ENCODE peak calls at places on chromosomes 12 and 14, in seven cellular contexts. V is fibroblast of lung, M is IMR-90, F is endothelial cell of umbilical vein, R is A549, C is GM12878, G is neural progenitor cell. I is an unnamed sample. For H3K4me1, the result is how much of the 10 kb centered on the place peaks cover.

GRCh38 chr12:26821212-26821701 is 11.7 kb downstream of the ITPR2 start:
- DNase-seq in V (peak), M (peak), F (peak), R (no peak), C (no peak), G (no peak), I (no peak)

GRCh38 chr14:94050231-94050880 is 24.2 kb downstream of the OTUB2 start:
- DNase-seq in V (no peak), M (no peak), F (no peak), R (no peak), C (no peak), G (no peak), I (no peak)

GRCh38 chr14:104924421-104925213 is at the start of gene PLD4:
- DNase-seq in V (no peak), M (no peak), F (no peak), R (no peak), C (no peak), G (no peak), I (peak)

GRCh38 chr12:54404061-54405004 is 14.7 kb downstream of the ITGA5 start:
- DNase-seq in V (peak), M (peak), F (peak), R (no peak), C (no peak), G (peak), I (peak)

GRCh38 chr12:56206373-56207166 is 15.2 kb downstream of the RNF41 start:
- DNase-seq in V (peak), M (peak), F (peak), R (peak), C (no peak), G (peak), I (peak)

GRCh38 chr12:52148541-52149181 is 43.2 kb downstream of the KRT80 start:
- DNase-seq in V (no peak), M (no peak), F (no peak), R (peak), C (no peak), G (no peak), I (no peak)

GRCh38 chr12:8609061-8609570 is 3.5 kb downstream of the AICDA start:
- DNase-seq in V (peak), M (peak), F (peak), R (peak), C (no peak), G (peak), I (peak)

GRCh38 chr14:24958271-24958670 is 91.7 kb downstream of the STXBP6 start:
- DNase-seq in V (peak), M (no peak), F (no peak), R (no peak), C (no peak), G (no peak), I (no peak)

GRCh38 chr12:111570090-111570961 is 28.8 kb downstream of the ATXN2 start:
- DNase-seq in V (peak), M (peak), F (peak), R (peak), C (no peak), G (no peak), I (no peak)

GRCh38 chr12:108337235-108338223 is 1.6 kb downstream of the CMKLR1 start:
- DNase-seq in V (peak), M (peak), F (peak), R (peak), C (no peak), G (peak), I (peak)
- H3K27ac ChIP-seq in V (no peak), M (no peak), F (no peak), R (no peak), C (peak), G (no peak), I (no peak)

GRCh38 chr14:97704316-97704715 is 907.1 kb downstream of the VRK1 start:
- DNase-seq in V (no peak), M (no peak), F (no peak), R (no peak), C (no peak), G (no peak), I (no peak)
- H3K4me1 ChIP-seq in V (under half), M (under half), F (under half), R (under half), C (under half), G (under half), I (under half)

DNA sequence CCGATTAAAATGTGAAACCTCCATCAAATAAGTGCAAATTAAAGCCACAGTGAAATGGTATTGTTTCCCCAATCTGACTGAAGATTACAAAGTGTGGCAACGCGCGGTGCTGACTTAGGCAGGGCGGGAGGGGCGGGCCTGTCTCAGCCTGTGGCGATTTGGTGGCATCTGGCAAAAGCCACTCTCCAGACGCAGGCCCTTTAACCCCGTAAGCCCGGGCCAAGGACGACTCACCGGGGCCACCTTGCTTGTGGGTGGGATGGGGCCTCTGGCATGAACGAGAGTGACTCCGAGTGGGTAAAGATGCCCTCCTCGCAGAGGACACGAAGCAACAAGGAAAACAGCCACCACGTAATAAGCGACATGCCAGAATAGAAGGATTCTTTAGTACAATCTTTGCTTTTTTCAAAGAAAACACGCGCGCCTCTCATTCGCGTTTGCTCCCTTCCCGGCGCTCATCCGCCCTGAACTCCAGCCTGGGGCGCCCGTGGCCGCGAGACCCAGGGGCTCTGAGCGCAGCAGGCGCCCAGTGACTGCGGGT is 809 bp downstream of the DEGS2 start:
- DNase-seq in V (no peak), M (no peak), F (no peak), R (no peak), C (no peak), G (peak), I (no peak)
- H3K4me2 ChIP-seq in V (no peak), M (peak), F (peak), R (peak), C (peak), G (peak), I (no peak)

GRCh38 chr12:42585846-42586226 is 3.7 kb downstream of the PRICKLE1 start:
- DNase-seq in V (peak), M (no peak), F (peak), R (no peak), C (no peak), G (no peak), I (no peak)

GRCh38 chr12:42588308-42588836 is 1.2 kb downstream of the PRICKLE1 start:
- DNase-seq in V (no peak), M (peak), F (peak), R (no peak), C (no peak), G (no peak), I (no peak)

GRCh38 chr12:42588981-42589464 is 523 bp downstream of the PRICKLE1 start:
- DNase-seq in V (no peak), M (peak), F (peak), R (peak), C (no peak), G (peak), I (no peak)

GRCh38 chr12:42586268-42586667 is 3.3 kb downstream of the PRICKLE1 start:
- DNase-seq in V (no peak), M (no peak), F (peak), R (no peak), C (no peak), G (no peak), I (no peak)

DNA sequence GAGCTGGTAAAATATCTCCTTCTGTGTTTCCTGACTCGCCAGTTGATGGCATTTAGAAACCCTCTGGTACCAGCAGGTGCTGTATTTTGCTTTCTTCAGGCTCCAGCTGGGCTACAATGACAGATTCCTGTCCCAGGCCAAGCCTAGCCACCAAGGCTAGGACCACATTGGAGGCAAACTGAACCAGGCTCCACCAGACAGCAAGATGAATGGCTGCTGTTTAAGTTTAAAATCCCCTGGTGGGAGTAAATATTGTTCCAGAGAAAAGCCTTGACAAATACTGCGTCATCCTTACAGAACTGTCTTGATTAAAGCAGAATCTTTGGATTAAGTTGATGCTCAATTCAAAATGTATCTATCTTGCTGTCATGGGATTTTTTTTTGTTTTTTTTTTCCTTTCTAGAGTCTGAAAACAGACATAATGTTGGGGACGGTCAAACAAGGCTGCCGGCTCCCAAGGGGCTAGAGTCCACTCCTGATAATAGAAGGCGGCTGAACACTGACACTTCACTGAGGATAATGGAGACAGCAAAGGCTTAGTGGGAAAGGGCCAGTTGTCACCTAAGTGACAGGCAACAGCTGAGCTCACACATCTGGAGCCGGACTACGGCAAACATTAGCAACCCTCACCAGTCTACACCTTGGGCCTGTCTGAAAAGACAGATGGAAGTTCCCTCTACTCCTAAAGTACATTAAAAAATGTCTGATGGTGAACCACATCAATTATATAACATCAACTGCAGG is 1.8 kb downstream of the PRICKLE1 start:
- DNase-seq in V (no peak), M (peak), F (peak), R (no peak), C (no peak), G (no peak), I (no peak)
- H3K27ac ChIP-seq in V (no peak), M (no peak), F (peak), R (no peak), C (no peak), G (no peak), I (no peak)

GRCh38 chr12:65876898-65877721 is 52.8 kb downstream of the HMGA2 start:
- DNase-seq in V (peak), M (no peak), F (peak), R (no peak), C (no peak), G (peak), I (no peak)
- H3K4me1 ChIP-seq in V (under half), M (under half), F (half or more), R (under half), C (under half), G (under half), I (under half)

GRCh38 chr12:6372403-6373003 is 2.9 kb downstream of the SCNN1A start:
- DNase-seq in V (peak), M (peak), F (peak), R (peak), C (no peak), G (peak), I (no peak)
- H3K4me2 ChIP-seq in V (peak), M (peak), F (peak), R (peak), C (no peak), G (peak), I (no peak)

GRCh38 chr14:68239988-68240387 is 420.4 kb downstream of the RAD51B start:
- DNase-seq in V (peak), M (no peak), F (peak), R (no peak), C (no peak), G (no peak), I (no peak)

GRCh38 chr14:68241862-68242490 is 422.4 kb downstream of the RAD51B start:
- DNase-seq in V (no peak), M (no peak), F (no peak), R (no peak), C (no peak), G (no peak), I (no peak)

GRCh38 chr14:68238956-68239355 is 419.4 kb downstream of the RAD51B start:
- DNase-seq in V (no peak), M (no peak), F (no peak), R (no peak), C (no peak), G (no peak), I (no peak)

GRCh38 chr14:68243441-68244010 is 423.9 kb downstream of the RAD51B start:
- DNase-seq in V (no peak), M (no peak), F (no peak), R (no peak), C (no peak), G (no peak), I (no peak)

DNA sequence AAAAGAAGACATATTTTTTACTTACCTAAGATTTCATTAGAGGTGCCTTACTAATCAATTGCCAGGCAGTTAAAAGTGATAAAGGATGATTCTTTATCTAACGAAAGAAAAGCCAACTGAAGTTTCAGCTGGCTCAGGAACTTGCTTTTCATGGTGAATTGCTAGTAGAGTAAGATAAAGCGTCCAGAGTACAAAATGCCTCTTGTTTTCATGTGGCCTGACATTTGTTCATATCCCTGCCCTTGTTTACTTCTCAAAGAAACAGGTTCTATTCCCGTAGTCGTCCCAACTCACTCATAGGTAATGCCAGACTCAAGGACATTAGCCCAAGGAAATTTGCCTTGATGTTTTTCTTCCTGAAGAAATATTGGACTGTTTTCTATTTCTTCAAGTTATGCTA is 420.8 kb downstream of the RAD51B start:
- DNase-seq in V (no peak), M (no peak), F (no peak), R (no peak), C (no peak), G (no peak), I (no peak)
- H3K27ac ChIP-seq in V (no peak), M (no peak), F (no peak), R (peak), C (no peak), G (no peak), I (no peak)

GRCh38 chr12:117063162-117063911 is 35.9 kb downstream of the TESC start:
- DNase-seq in V (no peak), M (no peak), F (no peak), R (no peak), C (peak), G (no peak), I (no peak)
- H3K4me1 ChIP-seq in V (under half), M (under half), F (under half), R (under half), C (under half), G (under half), I (half or more)

GRCh38 chr14:72480465-72481243 is 413.2 kb downstream of the DPF3 start:
- DNase-seq in V (no peak), M (peak), F (no peak), R (no peak), C (peak), G (no peak), I (no peak)

GRCh38 chr14:72479471-72479931 is 414.4 kb downstream of the DPF3 start:
- DNase-seq in V (peak), M (peak), F (no peak), R (no peak), C (peak), G (peak), I (peak)

GRCh38 chr14:72472845-72473244 is 421.1 kb downstream of the DPF3 start:
- DNase-seq in V (no peak), M (peak), F (no peak), R (no peak), C (no peak), G (no peak), I (peak)

GRCh38 chr14:72476657-72477499 is 417.0 kb downstream of the DPF3 start:
- DNase-seq in V (peak), M (peak), F (no peak), R (no peak), C (peak), G (no peak), I (no peak)

DNA sequence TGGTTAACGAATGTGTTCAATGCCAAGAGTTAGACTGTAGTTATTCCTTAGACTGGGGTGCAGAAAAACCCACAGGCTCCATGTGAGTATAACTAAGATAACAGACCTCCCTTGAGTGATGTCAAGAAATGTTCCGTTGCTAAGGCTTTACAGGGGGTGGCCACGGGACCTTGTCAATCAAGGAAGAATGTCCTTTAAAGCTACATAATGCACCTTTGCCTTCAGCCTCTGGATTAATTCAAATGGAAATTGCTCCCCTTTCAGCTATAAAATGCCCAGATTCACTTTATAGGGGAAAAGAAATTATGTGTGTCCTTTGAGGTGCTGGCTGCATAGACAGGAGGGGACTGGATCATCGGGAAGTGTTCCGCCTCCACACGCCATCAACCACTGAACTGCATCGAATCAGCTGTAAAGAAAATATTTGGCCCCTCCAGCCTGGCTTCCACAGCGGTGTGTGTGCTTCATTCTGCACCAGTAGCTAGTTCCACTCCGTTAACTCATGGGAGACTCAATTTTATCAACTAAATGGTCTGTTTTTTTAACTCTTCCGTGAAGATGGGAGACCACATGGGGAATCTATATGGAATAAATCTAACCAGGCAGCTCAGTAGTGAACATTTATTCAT is 415.4 kb downstream of the DPF3 start:
- DNase-seq in V (peak), M (no peak), F (no peak), R (no peak), C (no peak), G (no peak), I (no peak)
- H3K4me2 ChIP-seq in V (no peak), M (no peak), F (no peak), R (no peak), C (peak), G (no peak), I (no peak)

GRCh38 chr12:64653123-64653522 is 42.8 kb downstream of the RASSF3 start:
- DNase-seq in V (no peak), M (no peak), F (no peak), R (no peak), C (no peak), G (no peak), I (no peak)
- H3K27ac ChIP-seq in V (no peak), M (no peak), F (peak), R (no peak), C (no peak), G (no peak), I (no peak)